ENCODE peak calls at places on chromosomes 6 and 20, in seven cellular contexts. Y is hepatocyte, R is HCT116, V is OCI-LY7, E is GM23248, A is SK-N-SH, W is GM23338. P is an unnamed sample.
A peak's percentile ranks its signal among the peaks of the same experiment; 100 is the strongest.

GRCh38 chr6:53766930-53767329 is 27.9 kb upstream of the LRRC1 start:
- DNase-seq in A (no peak), E (no peak), W (no peak), V (no peak), Y (no peak), R (no peak), P (no peak)

GRCh38 chr6:51598171-51598570 is 489.2 kb downstream of the PKHD1 start:
- DNase-seq in A (no peak), Y (no peak), V (no peak), E (no peak), R (no peak), W (no peak), P (no peak)

GRCh38 chr6:37981626-37982025 is 162.1 kb downstream of the ZFAND3 start:
- DNase-seq in V (no peak), E (no peak), W (no peak), R (no peak), A (no peak), Y (no peak), P (no peak)

GRCh38 chr6:154258064-154258757 is 98.4 kb downstream of the IPCEF1 start:
- DNase-seq in Y (no peak), V (no peak), A (no peak), R (no peak), E (no peak), W (no peak), P (no peak)

GRCh38 chr6:148166339-148166949 is 176.2 kb upstream of the SASH1 start:
- DNase-seq in V (peak; percentile 48), R (peak; percentile 51), E (peak; percentile 69), W (peak; percentile 71), Y (peak; percentile 66), A (peak; percentile 29), P (peak; percentile 70)

GRCh38 chr20:45269056-45269455 is 14.7 kb upstream of the SLPI start:
- DNase-seq in V (no peak), A (no peak), Y (no peak), R (no peak), W (no peak), E (no peak), P (no peak)

GRCh38 chr20:4998160-4998651 is 3.1 kb downstream of the SLC23A2 start:
- DNase-seq in V (peak; percentile 58), R (no peak), A (no peak), W (peak; percentile 61), Y (no peak), E (peak; percentile 13), P (peak; percentile 13)

GRCh38 chr20:6882911-6883310 is 115.4 kb downstream of the BMP2 start:
- DNase-seq in W (no peak), V (no peak), R (no peak), E (peak; percentile 4), Y (peak; percentile 7), A (no peak), P (peak; percentile 17)

DNA sequence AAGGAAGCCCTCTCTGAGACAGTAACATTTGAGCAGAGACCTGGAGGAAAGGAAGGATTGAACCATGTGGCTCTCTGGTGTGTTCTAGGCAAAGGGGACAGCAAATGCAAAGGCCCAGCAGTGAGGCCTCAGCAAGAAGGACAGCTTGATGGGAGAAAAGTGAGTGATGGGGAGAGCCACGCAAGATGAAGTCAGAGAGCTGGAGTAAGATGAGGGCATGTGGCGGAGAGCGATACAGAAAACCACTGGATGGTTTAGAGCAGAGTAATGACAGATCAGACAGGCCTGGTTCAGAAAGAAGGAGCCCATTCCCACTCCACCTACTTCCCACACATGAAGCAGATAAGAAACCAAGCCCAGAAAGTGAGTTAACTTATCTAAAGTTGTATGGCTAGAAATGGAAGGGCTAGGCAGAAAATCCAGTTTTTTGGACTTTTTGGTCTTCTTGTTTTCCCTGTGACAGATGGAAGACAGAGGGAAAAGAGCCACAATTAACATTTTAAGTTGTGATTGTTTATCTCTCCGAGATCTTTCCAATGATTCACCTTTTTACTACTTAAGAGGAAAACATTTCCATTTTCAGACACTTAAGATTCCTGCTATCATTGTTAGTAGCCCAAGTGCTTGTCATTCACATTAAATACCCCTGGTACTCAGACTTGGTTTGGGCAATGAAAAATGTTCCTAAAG is 723 bp upstream of the SNPH start:
- DNase-seq in E (peak; percentile 9), R (no peak), A (no peak), Y (no peak), V (no peak), W (no peak), P (no peak)
- H2AFZ ChIP-seq in E (peak overlapping the region; percentile 95), R (peak overlapping the region; percentile 44), A (peak overlapping the region; percentile 85), Y (peak overlapping the region; percentile 49), V (no peak overlapping the region), W (peak overlapping the region; percentile 100), P (peak overlapping the region; percentile 92)

GRCh38 chr6:150964765-150965164 is 99.3 kb downstream of the MTHFD1L start:
- DNase-seq in A (no peak), E (no peak), W (no peak), Y (no peak), V (no peak), R (no peak), P (no peak)

GRCh38 chr6:150967381-150967780 is 101.9 kb downstream of the MTHFD1L start:
- DNase-seq in W (no peak), Y (no peak), V (no peak), E (no peak), R (no peak), A (no peak), P (no peak)

GRCh38 chr6:150959071-150959637 is 93.7 kb downstream of the MTHFD1L start:
- DNase-seq in V (no peak), E (peak; percentile 32), W (no peak), Y (no peak), R (no peak), A (no peak), P (no peak)

GRCh38 chr6:150966786-150967185 is 101.3 kb downstream of the MTHFD1L start:
- DNase-seq in E (no peak), A (no peak), V (peak; percentile 27), R (no peak), W (no peak), Y (no peak), P (no peak)

GRCh38 chr6:150962436-150962835 is 96.9 kb downstream of the MTHFD1L start:
- DNase-seq in A (no peak), E (no peak), W (no peak), R (no peak), V (no peak), Y (no peak), P (no peak)
- TF ChIP-seq EZH2phosphoT487 in A (no peak), E (no peak), W (no peak), R (no peak), V (no peak), Y (no peak), P (no peak)

GRCh38 chr6:143336446-143337152 is 113.9 kb downstream of the ADAT2 start:
- DNase-seq in R (no peak), V (no peak), W (peak; percentile 19), A (no peak), E (peak; percentile 80), Y (no peak), P (peak; percentile 82)

GRCh38 chr6:143333749-143334520 is 116.6 kb downstream of the ADAT2 start:
- DNase-seq in A (no peak), W (no peak), R (no peak), E (peak; percentile 60), V (no peak), Y (no peak), P (no peak)

GRCh38 chr6:143337201-143337949 is 113.1 kb downstream of the ADAT2 start:
- DNase-seq in Y (peak; percentile 38), E (no peak), A (peak; percentile 48), W (peak; percentile 93), V (peak; percentile 47), R (peak; percentile 18), P (peak; percentile 37)

GRCh38 chr6:143335865-143336264 is 114.6 kb downstream of the ADAT2 start:
- DNase-seq in Y (no peak), E (no peak), A (no peak), V (no peak), R (no peak), W (no peak), P (peak; percentile 37)

DNA sequence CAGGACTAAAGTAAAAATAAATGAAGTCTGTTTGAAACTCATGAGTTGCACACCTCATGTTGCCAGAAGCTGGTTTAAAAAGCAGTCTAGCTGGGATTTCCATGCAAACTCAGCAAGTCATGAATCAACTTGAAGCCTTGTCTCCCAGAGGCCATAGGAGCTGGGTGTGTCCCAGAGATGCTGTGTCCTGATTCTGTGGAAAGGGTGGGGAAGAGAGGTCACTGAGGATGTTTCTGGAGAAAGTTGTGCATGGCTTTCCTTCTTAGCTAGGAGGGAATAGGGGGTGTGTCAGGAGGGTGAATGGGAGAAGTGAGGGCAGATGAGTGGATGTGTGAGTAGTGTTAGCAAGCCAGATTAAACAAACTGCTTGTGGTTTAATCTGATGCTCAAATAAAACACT is 111.3 kb downstream of the ADAT2 start:
- DNase-seq in W (no peak), R (no peak), Y (no peak), E (peak; percentile 11), A (no peak), V (no peak), P (peak; percentile 72)
- H3K9me2 ChIP-seq in W (peaks cover 3% of the 10 kb centered on the region), R (no peaks in the 10 kb centered on the region), Y (no peaks in the 10 kb centered on the region), E (no peaks in the 10 kb centered on the region), A (no peaks in the 10 kb centered on the region), V (no peaks in the 10 kb centered on the region), P (no peaks in the 10 kb centered on the region)

GRCh38 chr20:23255106-23255505 is 95.5 kb upstream of the NXT1 start:
- DNase-seq in E (no peak), V (no peak), R (no peak), A (no peak), Y (no peak), W (no peak), P (no peak)

GRCh38 chr20:23254034-23254433 is 96.6 kb upstream of the NXT1 start:
- DNase-seq in A (no peak), E (no peak), W (no peak), Y (no peak), V (no peak), R (no peak), P (no peak)

GRCh38 chr20:23257106-23257761 is 93.4 kb upstream of the NXT1 start:
- DNase-seq in E (peak; percentile 61), Y (no peak), A (no peak), V (no peak), W (no peak), R (no peak), P (no peak)

GRCh38 chr20:23254505-23254904 is 96.1 kb upstream of the NXT1 start:
- DNase-seq in V (no peak), W (no peak), A (no peak), R (no peak), E (no peak), Y (no peak), P (no peak)

GRCh38 chr20:23255658-23256385 is 94.8 kb upstream of the NXT1 start:
- DNase-seq in A (no peak), Y (no peak), R (no peak), V (no peak), W (no peak), E (peak; percentile 29), P (no peak)
- H2AFZ ChIP-seq in A (peak overlapping the region; percentile 36), Y (no peak overlapping the region), R (no peak overlapping the region), V (no peak overlapping the region), W (peak overlapping the region; percentile 78), E (no peak overlapping the region), P (no peak overlapping the region)

GRCh38 chr20:36974660-36975059 is 23.2 kb upstream of the SAMHD1 start:
- DNase-seq in W (no peak), Y (no peak), R (no peak), E (no peak), A (no peak), V (no peak), P (no peak)

GRCh38 chr20:36971103-36971502 is 19.6 kb upstream of the SAMHD1 start:
- DNase-seq in Y (no peak), E (no peak), W (no peak), A (no peak), R (no peak), V (no peak), P (no peak)

GRCh38 chr20:36969478-36970186 is 18.1 kb upstream of the SAMHD1 start:
- DNase-seq in W (no peak), V (no peak), E (no peak), R (no peak), Y (no peak), A (no peak), P (no peak)

GRCh38 chr20:36975085-36975829 is 23.7 kb upstream of the SAMHD1 start:
- DNase-seq in E (no peak), W (no peak), R (no peak), V (peak; percentile 38), Y (no peak), A (no peak), P (no peak)
- TF ChIP-seq EZH2phosphoT487 in E (no peak), W (no peak), R (no peak), V (no peak), Y (no peak), A (no peak), P (no peak)

P was measured in PC-3.